ENCODE peak calls at places on chromosomes 2 and 18, in ten cellular contexts. Z is cardiac fibroblast, K is BJ, O is tibial artery, U is spleen, B is fibroblast of the aortic adventitia, C is type B pancreatic cell, R is upper lobe of right lung, W is nephron progenitor cell, Q is A549. A is an unnamed sample.

GRCh38 chr2:9002637-9003365 is 683 bp downstream of the MBOAT2 start:
- DNase-seq in W (peak; percentile 57), B (peak; percentile 37), K (no peak), C (no peak), O (peak; percentile 65), Q (peak; percentile 37), R (peak; percentile 66), U (peak; percentile 87), Z (peak; percentile 14), A (peak; percentile 34)

GRCh38 chr2:224968051-224968450 is 74.2 kb downstream of the DOCK10 start:
- DNase-seq in Z (no peak), Q (no peak), R (no peak), K (no peak), U (no peak), C (no peak), O (no peak), W (no peak), B (peak; percentile 34), A (no peak)

GRCh38 chr18:50297621-50298442 is 10.3 kb upstream of the CXXC1 start:
- DNase-seq in Q (peak; percentile 24), Z (peak; percentile 83), R (peak; percentile 85), K (no peak), U (peak; percentile 94), W (peak; percentile 46), O (no peak), B (peak; percentile 73), C (no peak), A (peak; percentile 55)

GRCh38 chr2:11750422-11750821 is 4.0 kb downstream of the LPIN1 start:
- DNase-seq in C (no peak), O (no peak), Z (no peak), U (no peak), W (no peak), Q (no peak), R (no peak), K (no peak), B (no peak), A (no peak)

GRCh38 chr2:95267458-95268207 is 6.6 kb upstream of the PROM2 start:
- DNase-seq in W (no peak), K (no peak), Z (no peak), O (peak; percentile 35), Q (no peak), C (peak; percentile 50), B (peak; percentile 5), U (peak; percentile 44), R (peak; percentile 51), A (no peak)

GRCh38 chr2:85577386-85578242 is at the start of gene VAMP8:
- DNase-seq in U (peak; percentile 91), W (peak; percentile 37), O (no peak), Q (peak; percentile 40), R (peak; percentile 92), Z (no peak), K (no peak), B (no peak), C (no peak), A (no peak)

GRCh38 chr2:175436076-175436475 is 254.6 kb upstream of the ATP5MC3 start:
- DNase-seq in Z (no peak), O (no peak), W (no peak), C (no peak), K (no peak), Q (no peak), U (no peak), B (no peak), R (no peak), A (no peak)

GRCh38 chr2:220533485-220533884 is 906.1 kb downstream of the SLC4A3 start:
- DNase-seq in W (no peak), Q (peak; percentile 68), O (no peak), B (no peak), R (no peak), C (no peak), Z (peak; percentile 15), U (no peak), K (no peak), A (peak; percentile 9)

DNA sequence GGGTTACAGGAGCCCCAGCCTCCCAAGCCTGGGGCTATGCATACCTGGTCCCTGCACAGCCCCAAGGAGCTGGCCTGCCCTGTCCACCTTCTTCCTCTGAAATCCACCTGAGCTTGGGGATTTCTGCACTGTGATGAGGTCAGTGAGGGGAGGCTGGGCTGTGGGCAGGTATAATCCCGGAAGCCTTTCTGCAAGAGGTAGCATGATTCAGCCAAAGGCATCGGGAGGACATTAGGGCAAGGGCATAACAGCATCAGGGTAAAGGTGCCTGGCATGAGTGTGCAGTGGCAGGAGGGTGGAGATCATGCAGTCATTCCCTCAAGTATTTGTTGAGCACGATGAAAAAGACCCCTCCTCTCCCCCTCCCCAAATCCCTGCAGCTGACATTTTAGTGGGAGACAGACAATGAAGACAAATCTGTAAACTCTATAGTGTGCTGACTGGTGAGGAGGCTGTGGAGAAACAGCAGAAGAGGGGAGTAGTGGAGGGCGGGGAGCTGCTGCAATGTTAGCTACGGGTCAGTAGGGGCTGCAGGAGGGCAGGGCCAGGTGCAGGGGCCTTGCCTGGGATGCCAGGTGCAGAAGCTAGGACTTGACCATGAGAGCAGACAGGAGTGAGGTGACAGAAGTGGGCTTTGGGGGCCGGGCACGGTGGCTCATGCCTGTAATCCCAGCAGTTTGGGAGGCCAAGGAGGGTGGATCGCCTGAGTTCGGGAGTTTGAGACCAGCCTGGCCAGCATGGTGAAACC is 18.7 kb downstream of the ZFP36L2 start:
- DNase-seq in Z (no peak), B (no peak), C (no peak), O (no peak), R (no peak), U (no peak), K (no peak), W (no peak), Q (no peak), A (no peak)
- TF ChIP-seq CTCF in Z (no peak), B (no peak), C (no peak), O (no peak), R (no peak), U (no peak), K (no peak), W (no peak), Q (no peak), A (no peak)

GRCh38 chr2:124805060-124805459 is 780.0 kb downstream of the CNTNAP5 start:
- DNase-seq in Z (no peak), R (no peak), Q (no peak), W (no peak), O (no peak), K (no peak), B (no peak), C (no peak), U (no peak), A (no peak)

GRCh38 chr2:124815386-124815785 is 790.3 kb downstream of the CNTNAP5 start:
- DNase-seq in Q (no peak), W (no peak), U (no peak), B (no peak), K (no peak), C (no peak), R (no peak), Z (no peak), O (no peak), A (no peak)

GRCh38 chr2:124804014-124804940 is 779.2 kb downstream of the CNTNAP5 start:
- DNase-seq in C (no peak), W (peak; percentile 9), K (no peak), O (no peak), B (peak; percentile 30), Q (peak; percentile 40), R (no peak), Z (peak; percentile 53), U (no peak), A (peak; percentile 22)

GRCh38 chr2:124816007-124816406 is 790.9 kb downstream of the CNTNAP5 start:
- DNase-seq in U (no peak), C (no peak), O (no peak), R (no peak), Z (no peak), K (no peak), W (no peak), B (no peak), Q (no peak), A (no peak)

GRCh38 chr2:124810132-124810531 is 785.0 kb downstream of the CNTNAP5 start:
- DNase-seq in O (no peak), W (peak; percentile 22), Q (peak; percentile 37), C (no peak), B (no peak), U (no peak), R (no peak), K (no peak), Z (peak; percentile 3), A (peak; percentile 35)
- TF ChIP-seq CTCF in O (no peak), W (peak; percentile 27), Q (no peak), C (peak; percentile 64), B (no peak), U (no peak), R (no peak), K (peak; percentile 26), Z (no peak), A (peak; percentile 12)

GRCh38 chr18:76479351-76480238 is 15.4 kb downstream of the ZNF516 start:
- DNase-seq in B (no peak), K (no peak), C (no peak), Z (no peak), W (no peak), Q (no peak), U (no peak), R (no peak), O (peak; percentile 64), A (no peak)
- TF ChIP-seq CTCF in B (no peak), K (peak; percentile 3), C (no peak), Z (no peak), W (no peak), Q (no peak), U (no peak), R (no peak), O (no peak), A (no peak)

GRCh38 chr2:1910562-1911256 is 166.4 kb upstream of the PXDN start:
- DNase-seq in C (no peak), B (peak; percentile 3), O (no peak), R (no peak), W (no peak), U (no peak), K (no peak), Z (peak; percentile 5), Q (no peak), A (no peak)
- TF ChIP-seq CTCF in C (peak; percentile 52), B (no peak), O (no peak), R (peak; percentile 13), W (no peak), U (peak; percentile 21), K (peak; percentile 22), Z (no peak), Q (no peak), A (no peak)

DNA sequence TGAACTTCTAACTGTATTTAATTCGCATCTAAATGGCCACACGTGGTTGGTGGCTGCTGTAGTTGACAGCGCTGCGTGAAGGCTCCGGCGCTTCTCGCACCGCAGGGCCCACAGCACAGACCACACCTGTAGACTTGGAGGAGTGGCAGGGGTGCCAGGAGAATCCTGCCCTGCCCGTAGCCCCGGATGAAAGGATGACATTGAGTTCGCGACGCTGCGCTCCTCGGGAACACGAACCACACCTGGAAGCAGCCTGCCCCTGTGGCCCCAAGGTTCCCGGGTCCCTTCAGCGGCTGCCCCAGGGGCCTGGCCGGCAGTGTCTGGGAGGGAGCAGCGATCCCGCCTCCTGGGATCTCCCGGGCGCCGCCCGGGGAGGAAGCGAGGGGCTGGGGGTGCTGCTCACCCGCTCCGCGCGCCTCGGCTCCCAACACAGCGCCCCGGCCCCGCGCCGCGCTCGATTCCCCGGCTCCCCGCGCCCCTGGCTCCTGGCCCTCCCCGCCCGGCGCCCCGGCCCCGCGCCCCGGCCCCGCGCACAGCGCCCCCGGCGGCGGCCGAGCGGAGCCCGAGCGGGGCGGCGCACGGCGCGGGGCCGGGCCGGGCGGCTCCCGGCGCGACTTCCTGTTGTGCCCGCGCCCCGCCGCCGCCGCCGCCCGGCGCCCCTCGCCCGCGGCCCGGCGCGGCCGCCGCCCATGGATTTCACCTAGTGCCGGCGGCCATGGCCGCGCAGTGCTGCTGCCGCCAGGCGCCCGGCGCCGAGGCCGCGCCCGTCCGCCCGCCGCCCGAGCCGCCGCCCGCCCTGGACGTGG is at the start of gene RNPEPL1:
- DNase-seq in B (no peak), Z (peak; percentile 25), C (peak; percentile 71), W (peak; percentile 69), R (peak; percentile 79), U (peak; percentile 93), O (peak; percentile 76), Q (peak; percentile 57), K (no peak), A (peak; percentile 51)
- TF ChIP-seq CTCF in B (peak; percentile 0), Z (no peak), C (peak; percentile 26), W (no peak), R (no peak), U (peak; percentile 9), O (no peak), Q (peak; percentile 42), K (no peak), A (no peak)